ENCODE peak calls at places on chromosomes 7 and 10, in five cellular contexts. One of them, this sample, is unnamed.
A peak's percentile ranks its signal among the peaks of the same experiment; 100 is the strongest.

GRCh38 chr7:90384433-90384832 is 18.8 kb upstream of the CLDN12 start:
- DNase-seq in HCT116: no peak
- DNase-seq in HepG2: no peak
- DNase-seq in K562: no peak
- DNase-seq in GM12878: no peak
- DNase-seq in this sample: no peak

GRCh38 chr7:88218836-88219605 is 817 bp downstream of the SRI start:
- DNase-seq in HCT116: no peak
- DNase-seq in HepG2: no peak
- DNase-seq in K562: peak; percentile 55
- DNase-seq in GM12878: peak; percentile 27
- DNase-seq in this sample: no peak

GRCh38 chr10:29873941-29874340 is 185.4 kb downstream of the JCAD start:
- DNase-seq in HCT116: no peak
- DNase-seq in HepG2: no peak
- DNase-seq in K562: no peak
- DNase-seq in GM12878: no peak
- DNase-seq in this sample: no peak

GRCh38 chr10:22552888-22553378 is 161.4 kb downstream of the PIP4K2A start:
- DNase-seq in HCT116: no peak
- DNase-seq in HepG2: no peak
- DNase-seq in K562: no peak
- DNase-seq in GM12878: no peak
- DNase-seq in this sample: no peak

GRCh38 chr10:12482586-12482985 is 133.2 kb downstream of the CAMK1D start:
- DNase-seq in HCT116: no peak
- DNase-seq in HepG2: no peak
- DNase-seq in K562: no peak
- DNase-seq in GM12878: no peak
- DNase-seq in this sample: no peak

GRCh38 chr7:30308392-30308791 is 24.0 kb downstream of the ZNRF2 start:
- DNase-seq in HCT116: no peak
- DNase-seq in HepG2: no peak
- DNase-seq in K562: no peak
- DNase-seq in GM12878: no peak
- DNase-seq in this sample: no peak

GRCh38 chr7:76364198-76364584 is 5.4 kb upstream of the YWHAG start:
- DNase-seq in HCT116: no peak
- DNase-seq in HepG2: no peak
- DNase-seq in K562: peak; percentile 58
- DNase-seq in GM12878: no peak
- DNase-seq in this sample: no peak

GRCh38 chr7:139739863-139740597 is 37.8 kb downstream of the HIPK2 start:
- DNase-seq in HCT116: no peak
- DNase-seq in HepG2: no peak
- DNase-seq in K562: no peak
- DNase-seq in GM12878: no peak
- DNase-seq in this sample: no peak

GRCh38 chr10:112394475-112394875 is 20.6 kb downstream of the ACSL5 start:
- DNase-seq in HCT116: no peak
- DNase-seq in HepG2: peak; percentile 99
- DNase-seq in K562: no peak
- DNase-seq in GM12878: no peak
- DNase-seq in this sample: no peak

GRCh38 chr7:98251844-98252639 is at the start of gene TECPR1:
- DNase-seq in HCT116: peak; percentile 84
- DNase-seq in HepG2: peak; percentile 90
- DNase-seq in K562: peak; percentile 94
- DNase-seq in GM12878: peak; percentile 66
- DNase-seq in this sample: peak; percentile 66

GRCh38 chr10:24223953-24224352 is 15.0 kb downstream of the KIAA1217 start:
- DNase-seq in HCT116: no peak
- DNase-seq in HepG2: no peak
- DNase-seq in K562: no peak
- DNase-seq in GM12878: no peak
- DNase-seq in this sample: no peak

GRCh38 chr10:3775671-3776551 is 9.1 kb downstream of the KLF6 start:
- DNase-seq in HCT116: peak; percentile 55
- DNase-seq in HepG2: no peak
- DNase-seq in K562: no peak
- DNase-seq in GM12878: no peak
- DNase-seq in this sample: no peak

GRCh38 chr10:11687779-11688447 is 54.3 kb upstream of the ECHDC3 start:
- DNase-seq in HCT116: no peak
- DNase-seq in HepG2: no peak
- DNase-seq in K562: no peak
- DNase-seq in GM12878: no peak
- DNase-seq in this sample: no peak

GRCh38 chr10:130339911-130340310 is 203.7 kb downstream of the GLRX3 start:
- DNase-seq in HCT116: no peak
- DNase-seq in HepG2: no peak
- DNase-seq in K562: no peak
- DNase-seq in GM12878: no peak
- DNase-seq in this sample: no peak

GRCh38 chr10:130340816-130341215 is 204.6 kb downstream of the GLRX3 start:
- DNase-seq in HCT116: no peak
- DNase-seq in HepG2: no peak
- DNase-seq in K562: no peak
- DNase-seq in GM12878: no peak
- DNase-seq in this sample: no peak

GRCh38 chr10:130337696-130338587 is 201.8 kb downstream of the GLRX3 start:
- DNase-seq in HCT116: no peak
- DNase-seq in HepG2: no peak
- DNase-seq in K562: no peak
- DNase-seq in GM12878: no peak
- DNase-seq in this sample: no peak

GRCh38 chr10:130338588-130339070 is 202.4 kb downstream of the GLRX3 start:
- DNase-seq in HCT116: no peak
- DNase-seq in HepG2: no peak
- DNase-seq in K562: no peak
- DNase-seq in GM12878: no peak
- DNase-seq in this sample: no peak

GRCh38 chr10:130339091-130339490 is 202.9 kb downstream of the GLRX3 start:
- DNase-seq in HCT116: no peak
- DNase-seq in HepG2: no peak
- DNase-seq in K562: no peak
- DNase-seq in GM12878: no peak
- DNase-seq in this sample: no peak
- TF ChIP-seq JUND in HCT116: no peak
- TF ChIP-seq JUND in HepG2: no peak
- TF ChIP-seq JUND in K562: no peak
- TF ChIP-seq JUND in GM12878: no peak
- TF ChIP-seq JUND in this sample: no peak

GRCh38 chr7:43431020-43431595 is 151.8 kb upstream of the STK17A start:
- DNase-seq in HCT116: no peak
- DNase-seq in HepG2: no peak
- DNase-seq in K562: no peak
- DNase-seq in GM12878: no peak
- DNase-seq in this sample: no peak

DNA sequence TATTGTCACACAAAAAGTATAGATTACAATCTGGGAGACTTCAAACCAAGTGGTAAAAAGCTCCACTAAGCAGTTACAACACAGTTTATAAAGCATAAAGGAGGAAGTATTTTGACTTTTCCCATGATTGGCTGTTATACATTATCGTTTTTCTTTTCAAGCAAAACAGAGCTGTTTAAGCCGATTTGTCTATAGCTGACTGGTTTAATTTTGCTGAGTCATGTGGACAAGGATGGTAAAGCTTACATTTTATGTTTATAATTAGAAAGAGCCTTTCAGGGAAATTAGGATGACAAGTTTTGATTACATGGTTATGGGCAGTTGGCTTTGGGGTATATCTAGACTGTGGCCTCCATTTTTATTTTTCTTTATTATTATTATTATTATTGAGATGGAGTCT is 152.5 kb upstream of the STK17A start:
- DNase-seq in HCT116: no peak
- DNase-seq in HepG2: no peak
- DNase-seq in K562: no peak
- DNase-seq in GM12878: no peak
- DNase-seq in this sample: no peak
- H2AFZ ChIP-seq in HCT116: no peak overlapping the region
- H2AFZ ChIP-seq in HepG2: no peak overlapping the region
- H2AFZ ChIP-seq in K562: no peak overlapping the region
- H2AFZ ChIP-seq in GM12878: no peak overlapping the region
- H2AFZ ChIP-seq in this sample: no peak overlapping the region

GRCh38 chr7:2938514-2939192 is 94.5 kb upstream of the GNA12 start:
- DNase-seq in HCT116: no peak
- DNase-seq in HepG2: no peak
- DNase-seq in K562: no peak
- DNase-seq in GM12878: no peak
- DNase-seq in this sample: no peak
- TF ChIP-seq JUND in HCT116: no peak
- TF ChIP-seq JUND in HepG2: no peak
- TF ChIP-seq JUND in K562: no peak
- TF ChIP-seq JUND in GM12878: no peak
- TF ChIP-seq JUND in this sample: no peak

GRCh38 chr7:93622036-93622714 is 47.7 kb upstream of the CALCR start:
- DNase-seq in HCT116: peak; percentile 38
- DNase-seq in HepG2: peak; percentile 20
- DNase-seq in K562: peak; percentile 53
- DNase-seq in GM12878: no peak
- DNase-seq in this sample: no peak
- H2AFZ ChIP-seq in HCT116: no peak overlapping the region
- H2AFZ ChIP-seq in HepG2: no peak overlapping the region
- H2AFZ ChIP-seq in K562: peak overlapping the region; percentile 45
- H2AFZ ChIP-seq in GM12878: no peak overlapping the region
- H2AFZ ChIP-seq in this sample: peak overlapping the region; percentile 80